ENCODE peak calls at places on chromosomes 4 and X, in four cellular contexts. One of them, this sample, is unnamed.

GRCh38 chrX:40108959-40109287 is 11.2 kb upstream of the BCOR start:
- DNase-seq in aorta: peak
- DNase-seq in ascending aorta: no peak
- DNase-seq in Jurkat, Clone E6-1: no peak
- DNase-seq in this sample: peak

GRCh38 chr4:47762376-47763266 is 75.2 kb downstream of the CORIN start:
- DNase-seq in ascending aorta: no peak
- DNase-seq in Jurkat, Clone E6-1: no peak
- DNase-seq in aorta: no peak
- DNase-seq in this sample: no peak

GRCh38 chr4:48899950-48900349 is 6.6 kb downstream of the OCIAD2 start:
- DNase-seq in aorta: no peak
- DNase-seq in ascending aorta: no peak
- DNase-seq in Jurkat, Clone E6-1: no peak
- DNase-seq in this sample: no peak

GRCh38 chr4:124018383-124019317 is 622.1 kb downstream of the SPRY1 start:
- DNase-seq in ascending aorta: no peak
- DNase-seq in Jurkat, Clone E6-1: no peak
- DNase-seq in aorta: no peak
- DNase-seq in this sample: peak

GRCh38 chrX:134749651-134750450 is 91.6 kb upstream of the PLAC1 start:
- DNase-seq in aorta: no peak
- DNase-seq in Jurkat, Clone E6-1: no peak
- DNase-seq in ascending aorta: no peak
- DNase-seq in this sample: peak

GRCh38 chrX:35439692-35440091 is 358.4 kb upstream of the MAGEB16 start:
- DNase-seq in ascending aorta: no peak
- DNase-seq in Jurkat, Clone E6-1: no peak
- DNase-seq in aorta: no peak
- DNase-seq in this sample: no peak

GRCh38 chrX:38045697-38046096 is 39.3 kb downstream of the SYTL5 start:
- DNase-seq in ascending aorta: no peak
- DNase-seq in Jurkat, Clone E6-1: no peak
- DNase-seq in aorta: no peak
- DNase-seq in this sample: peak

GRCh38 chr4:96526625-96527024 is 686.7 kb downstream of the PDHA2 start:
- DNase-seq in aorta: no peak
- DNase-seq in Jurkat, Clone E6-1: no peak
- DNase-seq in ascending aorta: no peak
- DNase-seq in this sample: no peak

GRCh38 chr4:152038238-152038637 is 277.4 kb upstream of the GATB start:
- DNase-seq in ascending aorta: no peak
- DNase-seq in aorta: no peak
- DNase-seq in Jurkat, Clone E6-1: no peak
- DNase-seq in this sample: no peak

GRCh38 chrX:67100031-67100884 is 443.6 kb upstream of the AR start:
- DNase-seq in Jurkat, Clone E6-1: no peak
- DNase-seq in aorta: no peak
- DNase-seq in ascending aorta: no peak
- DNase-seq in this sample: no peak

GRCh38 chr4:128721896-128722295 is 87.6 kb upstream of the JADE1 start:
- DNase-seq in aorta: no peak
- DNase-seq in Jurkat, Clone E6-1: no peak
- DNase-seq in ascending aorta: no peak
- DNase-seq in this sample: no peak

GRCh38 chr4:105859233-105859632 is 36.0 kb upstream of the NPNT start:
- DNase-seq in ascending aorta: no peak
- DNase-seq in aorta: no peak
- DNase-seq in Jurkat, Clone E6-1: no peak
- DNase-seq in this sample: no peak

DNA sequence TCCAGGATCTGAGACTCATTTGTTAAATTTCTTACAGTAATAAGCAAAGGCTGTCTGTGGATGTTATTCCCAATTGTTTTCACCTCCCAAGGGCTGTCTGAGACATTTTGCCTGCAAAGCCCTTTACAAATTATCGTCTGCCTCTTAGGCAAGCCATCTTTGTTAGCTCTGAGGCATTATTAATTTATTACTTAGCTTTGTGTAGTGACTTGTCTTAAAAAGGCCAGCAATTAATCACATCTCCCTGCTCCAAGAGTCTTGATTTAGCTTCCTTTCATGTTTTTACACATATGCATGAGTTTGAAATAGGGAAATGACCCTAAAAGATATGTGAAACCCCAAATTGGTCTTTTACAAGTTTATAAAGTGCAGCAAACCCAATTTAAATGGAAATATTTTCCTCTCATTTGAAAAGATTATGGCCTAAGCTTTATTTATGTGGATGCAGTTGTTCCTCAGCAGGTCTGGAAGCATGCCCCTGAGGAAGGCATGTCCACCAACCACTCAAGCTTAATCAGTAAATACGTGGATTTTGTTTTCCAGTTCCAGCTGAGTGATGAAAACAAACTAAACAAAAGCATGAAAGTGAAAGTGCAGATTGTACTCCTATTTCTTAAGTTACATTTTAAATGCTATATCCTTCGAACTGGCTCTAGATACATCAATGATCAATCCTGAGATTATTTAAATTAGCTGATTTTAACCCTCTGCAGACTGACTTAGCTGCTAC is 173.6 kb upstream of the LNX1 start:
- DNase-seq in aorta: no peak
- DNase-seq in Jurkat, Clone E6-1: no peak
- DNase-seq in ascending aorta: no peak
- DNase-seq in this sample: no peak
- H3K4me3 ChIP-seq in aorta: no peak
- H3K4me3 ChIP-seq in Jurkat, Clone E6-1: no peak
- H3K4me3 ChIP-seq in ascending aorta: no peak
- H3K4me3 ChIP-seq in this sample: no peak

DNA sequence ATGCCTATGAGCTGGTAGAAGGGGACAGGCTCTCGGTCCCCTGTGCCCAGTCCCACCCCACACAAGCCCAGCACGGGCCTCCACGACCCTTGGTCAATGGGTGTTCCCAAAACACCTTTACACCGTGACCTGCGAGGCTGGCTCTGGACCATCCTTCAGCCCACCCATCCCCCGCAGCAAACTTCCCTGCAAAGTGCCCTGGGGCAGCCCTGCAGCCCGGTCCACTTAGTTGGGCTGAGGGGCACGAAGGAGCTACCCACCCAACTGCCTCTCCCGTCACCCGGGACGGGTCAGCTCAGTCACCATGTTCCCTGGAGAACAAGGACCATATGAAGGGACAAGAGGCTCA is 23.4 kb downstream of the WDR1 start:
- DNase-seq in ascending aorta: no peak
- DNase-seq in Jurkat, Clone E6-1: no peak
- DNase-seq in aorta: peak
- DNase-seq in this sample: no peak
- H3K4me3 ChIP-seq in ascending aorta: no peak
- H3K4me3 ChIP-seq in Jurkat, Clone E6-1: peak
- H3K4me3 ChIP-seq in aorta: no peak
- H3K4me3 ChIP-seq in this sample: no peak

GRCh38 chr4:145525291-145525740 is 43.7 kb downstream of the SMAD1 start:
- DNase-seq in aorta: no peak
- DNase-seq in Jurkat, Clone E6-1: no peak
- DNase-seq in ascending aorta: no peak
- DNase-seq in this sample: no peak
- H3K4me3 ChIP-seq in aorta: no peak
- H3K4me3 ChIP-seq in Jurkat, Clone E6-1: no peak
- H3K4me3 ChIP-seq in ascending aorta: no peak
- H3K4me3 ChIP-seq in this sample: no peak

GRCh38 chr4:141922224-141922623 is 285.8 kb downstream of the IL15 start:
- DNase-seq in Jurkat, Clone E6-1: no peak
- DNase-seq in ascending aorta: no peak
- DNase-seq in aorta: no peak
- DNase-seq in this sample: no peak

GRCh38 chr4:141914746-141915145 is 278.4 kb downstream of the IL15 start:
- DNase-seq in aorta: no peak
- DNase-seq in Jurkat, Clone E6-1: no peak
- DNase-seq in ascending aorta: no peak
- DNase-seq in this sample: no peak

GRCh38 chr4:141913928-141914327 is 277.5 kb downstream of the IL15 start:
- DNase-seq in Jurkat, Clone E6-1: no peak
- DNase-seq in aorta: no peak
- DNase-seq in ascending aorta: no peak
- DNase-seq in this sample: no peak

GRCh38 chr4:141921293-141921692 is 284.9 kb downstream of the IL15 start:
- DNase-seq in Jurkat, Clone E6-1: no peak
- DNase-seq in aorta: no peak
- DNase-seq in ascending aorta: no peak
- DNase-seq in this sample: no peak

DNA sequence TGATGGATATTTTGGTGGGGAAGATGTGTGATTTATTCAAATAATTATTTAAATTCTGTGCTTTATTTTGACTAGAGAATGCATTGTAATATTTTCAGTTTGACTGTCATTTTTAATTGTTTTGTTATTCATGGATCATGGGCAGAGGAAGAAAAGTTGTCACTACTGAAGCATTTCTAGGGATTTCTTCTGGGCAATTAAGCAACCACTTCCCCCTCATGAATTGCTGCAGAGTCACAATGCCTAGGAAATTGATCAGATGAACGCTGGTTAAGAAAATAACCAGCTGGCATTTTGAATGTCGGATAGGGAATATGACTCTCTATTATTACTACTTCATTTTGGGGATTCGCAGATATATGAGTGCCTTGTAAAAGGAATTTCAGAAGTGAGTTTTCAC is 283.3 kb downstream of the IL15 start:
- DNase-seq in Jurkat, Clone E6-1: no peak
- DNase-seq in aorta: no peak
- DNase-seq in ascending aorta: no peak
- DNase-seq in this sample: no peak
- H3K4me3 ChIP-seq in Jurkat, Clone E6-1: no peak
- H3K4me3 ChIP-seq in aorta: no peak
- H3K4me3 ChIP-seq in ascending aorta: no peak
- H3K4me3 ChIP-seq in this sample: no peak

DNA sequence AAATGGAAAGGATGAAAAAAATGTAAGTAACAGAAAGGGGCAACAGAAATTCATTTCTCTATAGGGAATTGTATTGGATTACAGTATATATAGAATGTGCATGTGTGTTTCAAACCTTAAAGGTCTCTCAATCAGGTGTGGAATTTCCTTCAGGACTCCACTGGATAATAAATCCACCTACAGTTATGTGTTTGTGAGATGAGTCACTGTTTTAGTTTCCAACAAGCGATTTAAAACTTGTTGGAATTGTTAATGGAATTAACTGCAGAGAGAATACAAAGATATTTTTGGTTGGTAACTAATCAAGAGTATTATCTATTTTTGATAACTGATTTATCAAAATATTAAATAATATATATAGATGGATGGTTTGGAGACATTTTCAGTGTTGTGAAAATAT is 32.8 kb downstream of the CEP44 start:
- DNase-seq in Jurkat, Clone E6-1: no peak
- DNase-seq in aorta: no peak
- DNase-seq in ascending aorta: no peak
- DNase-seq in this sample: no peak
- H3K4me3 ChIP-seq in Jurkat, Clone E6-1: no peak
- H3K4me3 ChIP-seq in aorta: no peak
- H3K4me3 ChIP-seq in ascending aorta: no peak
- H3K4me3 ChIP-seq in this sample: no peak

GRCh38 chr4:188864741-188865140 is 725.5 kb downstream of the TRIML1 start:
- DNase-seq in Jurkat, Clone E6-1: no peak
- DNase-seq in ascending aorta: no peak
- DNase-seq in aorta: no peak
- DNase-seq in this sample: no peak

GRCh38 chr4:188867796-188868195 is 728.6 kb downstream of the TRIML1 start:
- DNase-seq in Jurkat, Clone E6-1: no peak
- DNase-seq in ascending aorta: no peak
- DNase-seq in aorta: no peak
- DNase-seq in this sample: no peak

GRCh38 chr4:188872809-188873208 is 733.6 kb downstream of the TRIML1 start:
- DNase-seq in ascending aorta: no peak
- DNase-seq in Jurkat, Clone E6-1: no peak
- DNase-seq in aorta: no peak
- DNase-seq in this sample: no peak

DNA sequence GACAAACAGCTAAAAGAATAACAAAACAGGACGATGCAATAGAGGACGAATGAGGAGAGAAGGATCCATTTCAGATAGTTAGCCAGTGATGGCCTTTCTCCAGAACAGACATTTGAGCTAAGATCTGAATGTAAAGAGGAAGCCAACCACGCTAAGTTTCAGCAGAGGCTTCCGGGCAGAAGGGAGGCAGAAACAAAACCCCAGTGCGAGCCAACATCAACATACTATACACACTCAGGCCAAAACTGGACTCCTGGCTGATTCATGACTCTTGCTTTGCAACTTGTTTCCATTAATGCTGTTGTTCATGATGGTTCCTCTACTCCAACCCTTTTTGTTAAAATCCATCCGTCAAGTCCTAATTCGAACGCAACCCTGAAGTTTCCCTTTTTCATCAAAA is 730.3 kb downstream of the TRIML1 start:
- DNase-seq in ascending aorta: no peak
- DNase-seq in aorta: no peak
- DNase-seq in Jurkat, Clone E6-1: no peak
- DNase-seq in this sample: no peak
- H3K4me3 ChIP-seq in ascending aorta: no peak
- H3K4me3 ChIP-seq in aorta: no peak
- H3K4me3 ChIP-seq in Jurkat, Clone E6-1: no peak
- H3K4me3 ChIP-seq in this sample: no peak

GRCh38 chr4:170687751-170688150 is 598.0 kb upstream of the AADAT start:
- DNase-seq in ascending aorta: no peak
- DNase-seq in Jurkat, Clone E6-1: no peak
- DNase-seq in aorta: no peak
- DNase-seq in this sample: no peak

DNA sequence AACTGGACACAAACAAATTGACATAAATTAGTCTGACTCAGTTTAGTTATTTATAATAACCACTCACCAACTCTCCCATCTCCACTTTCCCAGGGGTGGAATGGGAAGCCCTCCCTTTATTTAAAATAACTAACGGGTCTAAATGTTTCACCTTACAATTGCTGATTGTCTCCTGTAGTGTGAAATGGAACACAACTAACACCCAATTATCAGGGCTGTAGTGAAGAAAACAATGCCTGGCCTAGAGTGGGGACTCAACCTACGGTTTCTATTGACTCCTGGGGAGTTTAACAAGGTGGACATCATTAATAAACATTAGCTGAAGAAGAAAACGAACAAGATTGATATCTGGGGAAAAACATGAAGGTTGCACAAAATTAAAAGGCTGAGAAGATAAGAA is 592.8 kb upstream of the AADAT start:
- DNase-seq in ascending aorta: no peak
- DNase-seq in aorta: no peak
- DNase-seq in Jurkat, Clone E6-1: no peak
- DNase-seq in this sample: no peak
- H3K4me3 ChIP-seq in ascending aorta: no peak
- H3K4me3 ChIP-seq in aorta: no peak
- H3K4me3 ChIP-seq in Jurkat, Clone E6-1: no peak
- H3K4me3 ChIP-seq in this sample: no peak

DNA sequence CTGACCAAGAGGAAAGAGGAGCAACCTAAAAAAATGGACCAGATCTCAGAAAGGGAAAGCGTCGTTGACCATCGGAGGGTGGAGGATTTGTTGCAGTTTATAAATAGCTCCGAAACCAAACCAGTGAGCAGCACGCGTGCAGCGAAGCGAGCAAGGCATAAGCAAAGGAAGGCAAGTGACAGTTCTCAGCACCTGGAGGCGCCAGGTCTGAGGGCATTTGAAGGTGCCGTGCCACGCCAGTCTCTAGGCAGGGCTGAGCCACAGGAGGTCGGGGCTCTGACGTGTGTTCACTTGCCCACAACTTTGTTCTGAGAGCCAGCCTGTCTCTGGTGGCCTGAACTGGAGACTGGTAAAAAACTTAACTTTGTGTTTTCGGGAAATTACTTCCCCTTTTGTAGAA is 59.7 kb downstream of the TNIP2 start:
- DNase-seq in aorta: peak
- DNase-seq in Jurkat, Clone E6-1: no peak
- DNase-seq in ascending aorta: no peak
- DNase-seq in this sample: no peak
- H3K4me3 ChIP-seq in aorta: no peak
- H3K4me3 ChIP-seq in Jurkat, Clone E6-1: no peak
- H3K4me3 ChIP-seq in ascending aorta: no peak
- H3K4me3 ChIP-seq in this sample: no peak

This sample was measured in Caco-2.